ENCODE peak calls at places on chromosomes 3 and 15, in nine cellular contexts. E is H1, S is heart left ventricle, P is psoas muscle, V is hepatocyte, O is adrenal gland, Y is ovary, D is astrocyte, A is tibial artery. Q is an unnamed sample.

GRCh38 chr3:76111808-76112207 is 326.5 kb upstream of the ZNF717 start:
- DNase-seq in E (no peak), S (no peak), P (no peak), V (no peak), O (no peak), Y (no peak), D (no peak), A (no peak), Q (no peak)

GRCh38 chr3:31793040-31793439 is 188.0 kb downstream of the OSBPL10 start:
- DNase-seq in E (no peak), S (peak; percentile 25), P (no peak), V (no peak), O (no peak), Y (no peak), D (no peak), A (no peak), Q (no peak)

GRCh38 chr15:35139822-35140221 is 54.7 kb upstream of the NANOGP8 start:
- DNase-seq in E (no peak), S (no peak), P (no peak), V (no peak), O (no peak), Y (no peak), D (no peak), A (no peak), Q (no peak)

GRCh38 chr3:29171583-29171990 is 109.3 kb upstream of the RBMS3 start:
- DNase-seq in E (no peak), S (no peak), P (no peak), V (no peak), O (no peak), Y (no peak), D (peak; percentile 13), A (no peak), Q (no peak)

GRCh38 chr3:108352176-108352575 is 55.8 kb downstream of the HHLA2 start:
- DNase-seq in E (no peak), S (no peak), P (no peak), V (no peak), O (no peak), Y (no peak), D (no peak), A (no peak), Q (no peak)

GRCh38 chr15:22811640-22812039 is 25.2 kb downstream of the NIPA1 start:
- DNase-seq in E (no peak), S (no peak), P (no peak), V (peak; percentile 18), O (peak; percentile 82), Y (no peak), D (no peak), A (peak; percentile 26), Q (no peak)

GRCh38 chr15:87144775-87145174 is 1065.1 kb downstream of the AGBL1 start:
- DNase-seq in E (no peak), S (no peak), P (no peak), V (no peak), O (no peak), Y (no peak), D (peak; percentile 79), A (no peak), Q (no peak)

GRCh38 chr3:194072097-194072428 is 63.9 kb upstream of the HES1 start:
- DNase-seq in E (no peak), S (no peak), P (no peak), V (no peak), O (no peak), Y (no peak), D (peak; percentile 29), A (no peak), Q (no peak)

GRCh38 chr3:77460326-77460725 is 420.4 kb downstream of the ROBO2 start:
- DNase-seq in E (no peak), S (no peak), P (no peak), V (no peak), O (no peak), Y (no peak), D (peak; percentile 76), A (no peak), Q (no peak)

GRCh38 chr3:129228891-129229585 is 20.4 kb upstream of the COPG1 start:
- DNase-seq in E (no peak), S (peak; percentile 27), P (no peak), V (no peak), O (peak; percentile 37), Y (peak; percentile 46), D (peak; percentile 84), A (no peak), Q (peak; percentile 24)

GRCh38 chr3:177134166-177134565 is 63.1 kb downstream of the TBL1XR1 start:
- DNase-seq in E (no peak), S (no peak), P (no peak), V (no peak), O (no peak), Y (no peak), D (peak; percentile 27), A (no peak), Q (no peak)

DNA sequence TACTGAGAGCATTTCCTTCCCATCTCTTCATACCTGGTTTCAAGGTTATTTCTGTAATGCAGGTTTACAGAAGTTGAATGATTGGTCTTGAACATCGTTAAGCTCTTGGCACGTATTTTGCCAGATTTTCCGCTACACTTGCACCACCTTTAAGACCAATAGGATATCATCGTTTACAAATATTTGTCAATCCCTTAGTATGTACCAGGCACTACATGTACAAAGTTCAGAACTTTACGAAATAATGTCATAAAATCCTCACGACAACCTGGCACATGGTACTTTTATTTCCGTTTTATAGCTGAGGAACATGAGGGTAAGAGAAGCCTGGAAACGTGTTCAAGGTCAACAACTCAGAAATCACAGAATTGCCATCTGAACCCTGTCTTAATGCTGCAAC is 6.3 kb downstream of the LRRK1 start:
- DNase-seq in E (no peak), S (no peak), P (no peak), V (no peak), O (no peak), Y (no peak), D (no peak), A (no peak), Q (no peak)
- H3K4me1 ChIP-seq in E (peaks cover 1% of the 10 kb centered on the region), S (no peaks in the 10 kb centered on the region), P (peaks cover 11% of the 10 kb centered on the region), V (no peaks in the 10 kb centered on the region), O (no peaks in the 10 kb centered on the region), Y (no peaks in the 10 kb centered on the region), D (no peaks in the 10 kb centered on the region), A (no peaks in the 10 kb centered on the region), Q (no peaks in the 10 kb centered on the region)

GRCh38 chr15:38565287-38565670 is 665 bp upstream of the RASGRP1 start:
- DNase-seq in E (no peak), S (no peak), P (no peak), V (no peak), O (no peak), Y (no peak), D (no peak), A (no peak), Q (no peak)

GRCh38 chr15:38563723-38564519 is 693 bp downstream of the RASGRP1 start:
- DNase-seq in E (no peak), S (peak; percentile 49), P (peak; percentile 79), V (peak; percentile 83), O (peak; percentile 66), Y (peak; percentile 56), D (no peak), A (peak; percentile 26), Q (peak; percentile 40)

GRCh38 chr15:38562278-38562677 is 2.3 kb downstream of the RASGRP1 start:
- DNase-seq in E (no peak), S (no peak), P (no peak), V (no peak), O (no peak), Y (no peak), D (no peak), A (no peak), Q (no peak)

GRCh38 chr15:38560456-38560926 is 4.1 kb downstream of the RASGRP1 start:
- DNase-seq in E (no peak), S (no peak), P (no peak), V (no peak), O (no peak), Y (no peak), D (no peak), A (no peak), Q (no peak)

DNA sequence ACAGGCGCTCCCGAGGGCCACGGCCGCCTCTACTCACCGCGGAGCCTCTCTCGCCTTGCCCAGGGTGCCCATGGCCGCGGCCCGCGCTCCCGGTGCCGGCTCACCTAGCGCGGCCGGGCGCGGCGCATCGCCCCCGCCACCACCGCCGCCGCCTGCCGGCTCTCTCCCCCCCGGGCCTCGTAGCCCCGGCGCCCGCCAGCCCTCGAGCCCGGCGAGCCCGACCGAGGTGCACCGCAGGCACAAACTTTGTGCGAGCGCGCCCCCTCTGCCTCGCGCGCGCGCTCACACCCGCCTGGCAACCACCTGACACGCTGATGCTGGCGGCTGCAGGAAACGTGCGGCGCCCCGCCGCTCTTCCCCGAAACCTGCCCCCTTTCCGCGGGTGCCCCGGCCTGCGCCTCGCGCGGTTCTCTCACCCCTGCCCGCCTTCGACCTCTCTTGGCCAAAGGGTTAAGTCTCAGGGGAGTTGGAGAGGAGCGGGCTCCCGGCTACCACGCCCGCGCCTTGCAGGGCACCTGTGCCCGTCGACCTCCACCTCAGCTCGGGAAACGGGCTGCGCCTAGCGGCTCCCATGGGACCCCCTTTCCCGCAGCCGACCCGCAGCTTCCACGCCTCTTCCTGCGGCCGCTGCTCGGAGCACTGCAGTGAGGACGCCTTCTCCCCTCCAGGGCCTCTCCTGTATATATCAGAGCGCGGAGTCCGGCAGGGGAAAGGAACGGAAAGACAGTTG is at the start of gene RASGRP1:
- DNase-seq in E (no peak), S (peak; percentile 50), P (peak; percentile 71), V (peak; percentile 84), O (peak; percentile 39), Y (peak; percentile 39), D (no peak), A (peak; percentile 22), Q (peak; percentile 61)
- H3K27me3 ChIP-seq in E (peaks cover 9% of the 10 kb centered on the region), S (peaks cover 25% of the 10 kb centered on the region), P (peaks cover 22% of the 10 kb centered on the region), V (peaks cover 52% of the 10 kb centered on the region), O (peaks cover 10% of the 10 kb centered on the region), Y (no peaks in the 10 kb centered on the region), D (peaks cover 27% of the 10 kb centered on the region), A (peaks cover 17% of the 10 kb centered on the region), Q (peaks cover 31% of the 10 kb centered on the region)

DNA sequence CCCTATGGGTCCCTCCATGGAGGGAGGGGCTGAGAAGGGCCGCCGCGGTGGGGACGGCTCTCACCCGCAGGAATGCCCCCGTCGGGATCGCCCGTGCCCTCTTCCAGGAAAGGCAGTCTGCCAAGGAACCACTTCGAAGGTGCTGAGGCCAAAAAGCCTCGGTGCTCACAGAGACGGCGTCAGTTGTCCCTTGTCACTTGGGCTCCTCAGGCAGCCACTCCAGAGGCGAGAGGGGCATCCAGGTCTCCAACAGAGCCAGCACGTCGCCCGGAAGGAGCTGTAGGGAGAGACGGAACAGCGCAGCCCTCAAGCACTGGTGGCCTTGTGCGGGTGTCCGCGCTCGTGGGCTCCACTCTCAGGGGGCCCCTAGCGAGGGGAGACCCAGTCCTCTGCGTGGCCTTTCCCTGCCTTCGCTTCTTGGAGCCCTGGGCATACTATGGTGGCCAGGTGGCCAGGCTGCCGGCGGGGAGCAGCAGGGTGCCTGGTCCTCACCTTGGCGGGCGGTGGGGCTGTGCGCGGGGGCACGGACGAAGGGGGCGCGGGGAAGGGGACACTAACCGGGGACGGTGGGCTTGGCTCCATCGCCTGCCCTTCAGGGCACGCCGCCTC is 994 bp downstream of the MESP1 start:
- DNase-seq in E (no peak), S (no peak), P (no peak), V (no peak), O (peak; percentile 38), Y (peak; percentile 33), D (no peak), A (no peak), Q (no peak)
- TF ChIP-seq CTCF in E (no peak), S (no peak), P (no peak), V (no peak), O (no peak), Y (no peak), D (no peak), A (no peak), Q (no peak)

DNA sequence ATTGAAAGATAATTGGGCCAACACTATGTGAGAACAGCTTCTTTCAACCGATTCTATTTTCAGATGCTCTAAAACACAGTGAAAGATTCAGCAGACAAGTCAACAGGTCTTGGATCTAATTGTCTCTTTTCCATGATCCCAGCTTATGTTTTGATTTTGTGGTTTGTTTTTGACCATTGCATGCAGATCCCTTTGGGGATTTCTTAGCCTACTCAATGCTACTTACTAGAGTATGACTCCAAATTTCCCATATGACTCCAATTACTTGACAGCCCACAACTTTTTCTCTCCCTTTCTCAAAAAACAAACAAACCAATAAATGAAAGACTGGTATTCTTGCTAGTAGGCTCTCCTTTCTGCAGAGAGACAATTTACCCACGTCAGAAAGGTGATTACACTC is 67.1 kb downstream of the KCNH8 start:
- DNase-seq in E (no peak), S (no peak), P (no peak), V (no peak), O (no peak), Y (no peak), D (no peak), A (no peak), Q (no peak)
- H3K4me1 ChIP-seq in E (no peaks in the 10 kb centered on the region), S (no peaks in the 10 kb centered on the region), P (no peaks in the 10 kb centered on the region), V (no peaks in the 10 kb centered on the region), O (no peaks in the 10 kb centered on the region), Y (no peaks in the 10 kb centered on the region), D (no peaks in the 10 kb centered on the region), A (no peaks in the 10 kb centered on the region), Q (no peaks in the 10 kb centered on the region)